ENCODE peak calls at places on chromosome 5, in ten cellular contexts. U is fibroblast of pulmonary artery, K is AG04449, G is MM.1S, P is WTC11, X is GM13977, D is AG10803, L is tibial nerve, Y is OCI-LY7, B is fibroblast of mammary gland. O is an unnamed sample.

GRCh38 chr5:157924490-157924889 is 65.5 kb upstream of the CLINT1 start:
- DNase-seq in U (no peak), K (no peak), G (no peak), P (no peak), X (no peak), D (no peak), L (no peak), Y (no peak), B (no peak), O (no peak)

GRCh38 chr5:143874312-143874711 is 62.4 kb downstream of the HMHB1 start:
- DNase-seq in U (no peak), K (no peak), G (peak), P (no peak), X (no peak), D (peak), L (no peak), Y (no peak), B (no peak), O (no peak)

GRCh38 chr5:37554938-37555337 is 175.8 kb downstream of the WDR70 start:
- DNase-seq in U (no peak), K (no peak), G (peak), P (no peak), X (no peak), D (no peak), L (no peak), Y (peak), B (peak), O (peak)

GRCh38 chr5:98110270-98110669 is 663.2 kb upstream of the RGMB start:
- DNase-seq in U (peak), K (peak), G (no peak), P (no peak), X (no peak), D (peak), L (no peak), Y (no peak), B (peak), O (no peak)

GRCh38 chr5:141636413-141637265 is at the start of the genes HDAC3 and RELL2:
- DNase-seq in U (peak), K (no peak), G (peak), P (peak), X (peak), D (peak), L (peak), Y (peak), B (peak), O (peak)

GRCh38 chr5:148875205-148875875 is 48.9 kb downstream of the ADRB2 start:
- DNase-seq in U (peak), K (no peak), G (no peak), P (no peak), X (no peak), D (no peak), L (no peak), Y (no peak), B (peak), O (no peak)

GRCh38 chr5:14183187-14183939 is 40.2 kb downstream of the TRIO start:
- DNase-seq in U (no peak), K (no peak), G (no peak), P (no peak), X (no peak), D (peak), L (no peak), Y (no peak), B (peak), O (no peak)

GRCh38 chr5:66666778-66667177 is 70.6 kb downstream of the MAST4 start:
- DNase-seq in U (no peak), K (no peak), G (no peak), P (no peak), X (no peak), D (no peak), L (no peak), Y (no peak), B (no peak), O (no peak)

GRCh38 chr5:164475339-164475977 is 970.0 kb downstream of the MAT2B start:
- DNase-seq in U (peak), K (no peak), G (peak), P (no peak), X (peak), D (peak), L (no peak), Y (peak), B (peak), O (no peak)

GRCh38 chr5:90264930-90265857 is 144.4 kb downstream of the CETN3 start:
- DNase-seq in U (peak), K (peak), G (peak), P (peak), X (peak), D (peak), L (peak), Y (peak), B (peak), O (peak)

GRCh38 chr5:154044099-154044498 is 5.3 kb downstream of the MFAP3 start:
- DNase-seq in U (no peak), K (no peak), G (no peak), P (no peak), X (no peak), D (no peak), L (no peak), Y (no peak), B (no peak), O (no peak)

GRCh38 chr5:82259172-82259800 is 18.9 kb downstream of the RPS23 start:
- DNase-seq in U (peak), K (no peak), G (peak), P (no peak), X (no peak), D (peak), L (no peak), Y (peak), B (peak), O (no peak)

GRCh38 chr5:150654181-150654580 is 6.9 kb upstream of the MYOZ3 start:
- DNase-seq in U (no peak), K (no peak), G (no peak), P (no peak), X (no peak), D (no peak), L (no peak), Y (no peak), B (no peak), O (no peak)

GRCh38 chr5:2740051-2740848 is 11.2 kb downstream of the IRX2 start:
- DNase-seq in U (no peak), K (no peak), G (no peak), P (peak), X (no peak), D (peak), L (no peak), Y (no peak), B (no peak), O (no peak)

GRCh38 chr5:154459015-154459414 is 13.2 kb downstream of the SAP30L start:
- DNase-seq in U (peak), K (no peak), G (no peak), P (no peak), X (no peak), D (no peak), L (no peak), Y (no peak), B (no peak), O (no peak)

GRCh38 chr5:89457411-89458329 is 574.7 kb upstream of the MEF2C start:
- DNase-seq in U (peak), K (no peak), G (no peak), P (no peak), X (no peak), D (peak), L (peak), Y (no peak), B (peak), O (no peak)

GRCh38 chr5:139446956-139447779 is 7.8 kb upstream of the DNAJC18 start:
- DNase-seq in U (peak), K (no peak), G (no peak), P (no peak), X (no peak), D (peak), L (no peak), Y (no peak), B (peak), O (peak)

GRCh38 chr5:36606437-36607113 is at the start of gene SLC1A3:
- DNase-seq in U (peak), K (no peak), G (peak), P (peak), X (peak), D (peak), L (peak), Y (no peak), B (peak), O (peak)

GRCh38 chr5:135490245-135491037 is 38.3 kb upstream of the TIFAB start:
- DNase-seq in U (no peak), K (no peak), G (no peak), P (peak), X (no peak), D (no peak), L (no peak), Y (no peak), B (peak), O (no peak)

GRCh38 chr5:142307491-142307890 is 17.3 kb downstream of the SPRY4 start:
- DNase-seq in U (no peak), K (no peak), G (no peak), P (no peak), X (no peak), D (no peak), L (no peak), Y (no peak), B (no peak), O (no peak)

GRCh38 chr5:87949665-87950640 is 318.7 kb downstream of the TMEM161B start:
- DNase-seq in U (no peak), K (no peak), G (no peak), P (no peak), X (no peak), D (no peak), L (no peak), Y (no peak), B (no peak), O (no peak)

GRCh38 chr5:119315516-119315949 is 40.3 kb upstream of the TNFAIP8 start:
- DNase-seq in U (peak), K (no peak), G (peak), P (no peak), X (peak), D (peak), L (peak), Y (peak), B (peak), O (peak)

GRCh38 chr5:15598294-15598902 is 98.4 kb downstream of the FBXL7 start:
- DNase-seq in U (no peak), K (no peak), G (peak), P (peak), X (no peak), D (no peak), L (peak), Y (peak), B (peak), O (no peak)

GRCh38 chr5:34721359-34721758 is 65.2 kb downstream of the RAI14 start:
- DNase-seq in U (peak), K (no peak), G (no peak), P (no peak), X (no peak), D (peak), L (no peak), Y (no peak), B (peak), O (no peak)

GRCh38 chr5:18281947-18282557 is 647.8 kb downstream of the TAF11L14 start:
- DNase-seq in U (peak), K (peak), G (peak), P (no peak), X (peak), D (peak), L (no peak), Y (peak), B (peak), O (peak)

GRCh38 chr5:110054240-110054639 is 364.5 kb downstream of the MAN2A1 start:
- DNase-seq in U (peak), K (no peak), G (peak), P (no peak), X (no peak), D (peak), L (peak), Y (peak), B (peak), O (peak)

GRCh38 chr5:68661237-68661636 is 432.6 kb upstream of the SLC30A5 start:
- DNase-seq in U (peak), K (no peak), G (no peak), P (peak), X (peak), D (peak), L (no peak), Y (peak), B (peak), O (peak)

GRCh38 chr5:179301796-179302195 is 43.5 kb downstream of the ADAMTS2 start:
- DNase-seq in U (no peak), K (no peak), G (no peak), P (peak), X (no peak), D (no peak), L (no peak), Y (no peak), B (peak), O (no peak)

GRCh38 chr5:180067986-180068385 is 3.6 kb downstream of the RNF130 start:
- DNase-seq in U (no peak), K (no peak), G (no peak), P (no peak), X (no peak), D (no peak), L (no peak), Y (no peak), B (no peak), O (no peak)

GRCh38 chr5:19554524-19554923 is 433.5 kb downstream of the CDH18 start:
- DNase-seq in U (no peak), K (no peak), G (no peak), P (no peak), X (no peak), D (no peak), L (no peak), Y (no peak), B (no peak), O (no peak)

GRCh38 chr5:111266491-111266890 is 42.3 kb downstream of the CAMK4 start:
- DNase-seq in U (no peak), K (no peak), G (no peak), P (no peak), X (no peak), D (no peak), L (no peak), Y (no peak), B (no peak), O (no peak)

GRCh38 chr5:31913796-31914188 is 260.3 kb downstream of the GOLPH3 start:
- DNase-seq in U (no peak), K (no peak), G (no peak), P (no peak), X (no peak), D (no peak), L (no peak), Y (no peak), B (no peak), O (no peak)

GRCh38 chr5:136457390-136458094 is 92.2 kb upstream of the TRPC7 start:
- DNase-seq in U (no peak), K (no peak), G (no peak), P (no peak), X (no peak), D (no peak), L (no peak), Y (no peak), B (no peak), O (no peak)

GRCh38 chr5:98065261-98065909 is 708.1 kb upstream of the RGMB start:
- DNase-seq in U (no peak), K (no peak), G (no peak), P (no peak), X (no peak), D (no peak), L (no peak), Y (no peak), B (peak), O (no peak)

GRCh38 chr5:109191153-109191558 is 218.6 kb downstream of the PJA2 start:
- DNase-seq in U (peak), K (no peak), G (peak), P (no peak), X (peak), D (peak), L (no peak), Y (no peak), B (peak), O (no peak)

GRCh38 chr5:988316-988715 is 20.3 kb upstream of the NKD2 start:
- DNase-seq in U (no peak), K (no peak), G (no peak), P (no peak), X (no peak), D (no peak), L (no peak), Y (no peak), B (no peak), O (no peak)

GRCh38 chr5:991472-992267 is 16.9 kb upstream of the NKD2 start:
- DNase-seq in U (no peak), K (no peak), G (no peak), P (no peak), X (no peak), D (no peak), L (no peak), Y (no peak), B (no peak), O (no peak)

GRCh38 chr5:987761-988160 is 20.8 kb upstream of the NKD2 start:
- DNase-seq in U (no peak), K (no peak), G (no peak), P (no peak), X (no peak), D (no peak), L (no peak), Y (no peak), B (no peak), O (no peak)

GRCh38 chr5:994272-994607 is 14.4 kb upstream of the NKD2 start:
- DNase-seq in U (no peak), K (no peak), G (no peak), P (no peak), X (no peak), D (no peak), L (no peak), Y (no peak), B (no peak), O (no peak)

GRCh38 chr5:989961-990530 is 18.6 kb upstream of the NKD2 start:
- DNase-seq in U (peak), K (no peak), G (no peak), P (peak), X (no peak), D (no peak), L (peak), Y (no peak), B (peak), O (no peak)
- TF ChIP-seq CTCF in U (peak), K (no peak), G (peak), P (no peak), X (no peak), D (no peak), L (peak), Y (no peak), B (peak), O (no peak)

DNA sequence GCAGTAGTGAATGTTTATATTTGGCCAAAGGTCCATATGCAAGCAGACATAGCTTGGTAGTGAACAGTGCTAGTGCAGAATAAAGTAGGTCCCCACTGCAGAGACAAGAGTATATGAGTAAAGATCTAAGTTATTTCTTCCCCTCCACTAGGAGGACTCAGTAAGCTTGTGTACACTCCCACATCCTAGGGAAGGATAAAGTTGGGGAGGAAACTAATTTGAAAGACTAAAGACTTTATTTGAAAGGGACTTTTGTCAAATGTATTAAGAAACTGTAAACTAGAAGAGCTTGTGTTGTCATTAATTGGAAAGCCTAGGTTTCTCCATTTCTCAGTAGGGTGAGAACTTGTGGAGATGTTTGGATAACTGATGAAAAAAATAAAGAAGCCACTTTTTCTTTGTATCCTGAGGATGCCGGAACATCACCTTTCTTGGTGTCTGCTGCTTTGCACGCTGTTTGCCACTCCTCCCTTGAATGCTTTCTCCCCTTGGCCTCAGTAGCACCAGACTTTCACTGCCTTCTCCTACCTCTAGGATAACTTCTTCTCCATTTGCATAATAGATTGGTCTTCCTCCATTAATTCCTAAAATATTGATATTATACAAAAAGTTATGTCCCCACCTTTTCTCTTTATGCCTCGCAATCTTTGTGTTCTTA is 329.0 kb downstream of the PARP8 start:
- DNase-seq in U (no peak), K (no peak), G (no peak), P (no peak), X (no peak), D (no peak), L (no peak), Y (no peak), B (no peak), O (no peak)
- TF ChIP-seq CTCF in U (no peak), K (no peak), G (no peak), P (no peak), X (no peak), D (no peak), L (no peak), Y (no peak), B (no peak), O (no peak)

DNA sequence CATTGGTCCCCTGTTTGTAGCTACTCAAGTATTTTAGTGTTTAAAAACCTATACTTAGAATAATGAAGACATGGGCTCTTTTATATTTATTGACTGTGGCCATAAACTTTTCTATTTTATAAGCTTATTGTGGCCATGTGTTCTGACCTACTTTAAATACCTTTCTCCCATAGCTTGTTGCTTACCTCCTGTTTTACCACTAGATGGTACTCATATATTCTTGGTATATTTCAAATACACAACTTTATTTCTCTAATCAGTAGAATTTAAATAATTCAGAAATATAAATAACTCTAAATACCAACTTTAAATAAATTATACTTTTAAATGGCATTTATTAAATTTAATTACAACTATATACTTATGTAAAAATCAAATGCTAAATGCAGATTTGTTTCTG is 498.0 kb downstream of the PRDM9 start:
- DNase-seq in U (no peak), K (no peak), G (no peak), P (no peak), X (no peak), D (no peak), L (no peak), Y (no peak), B (no peak), O (no peak)
- TF ChIP-seq CTCF in U (no peak), K (no peak), G (no peak), P (no peak), X (peak), D (no peak), L (no peak), Y (peak), B (no peak), O (no peak)

GRCh38 chr5:168365581-168366081 is 74.2 kb downstream of the WWC1 start:
- DNase-seq in U (peak), K (no peak), G (no peak), P (peak), X (no peak), D (peak), L (peak), Y (no peak), B (peak), O (no peak)
- TF ChIP-seq CTCF in U (peak), K (no peak), G (no peak), P (no peak), X (no peak), D (peak), L (no peak), Y (peak), B (peak), O (no peak)

GRCh38 chr5:94433393-94434149 is 184.8 kb downstream of the KIAA0825 start:
- DNase-seq in U (peak), K (peak), G (peak), P (no peak), X (no peak), D (peak), L (peak), Y (no peak), B (peak), O (no peak)

GRCh38 chr5:94425396-94425795 is 193.0 kb downstream of the KIAA0825 start:
- DNase-seq in U (no peak), K (no peak), G (no peak), P (no peak), X (no peak), D (no peak), L (no peak), Y (no peak), B (no peak), O (no peak)

GRCh38 chr5:94431696-94432095 is 186.7 kb downstream of the KIAA0825 start:
- DNase-seq in U (no peak), K (no peak), G (no peak), P (no peak), X (no peak), D (no peak), L (no peak), Y (no peak), B (peak), O (no peak)

GRCh38 chr5:94432499-94432898 is 185.9 kb downstream of the KIAA0825 start:
- DNase-seq in U (peak), K (no peak), G (no peak), P (no peak), X (no peak), D (peak), L (peak), Y (no peak), B (peak), O (no peak)

DNA sequence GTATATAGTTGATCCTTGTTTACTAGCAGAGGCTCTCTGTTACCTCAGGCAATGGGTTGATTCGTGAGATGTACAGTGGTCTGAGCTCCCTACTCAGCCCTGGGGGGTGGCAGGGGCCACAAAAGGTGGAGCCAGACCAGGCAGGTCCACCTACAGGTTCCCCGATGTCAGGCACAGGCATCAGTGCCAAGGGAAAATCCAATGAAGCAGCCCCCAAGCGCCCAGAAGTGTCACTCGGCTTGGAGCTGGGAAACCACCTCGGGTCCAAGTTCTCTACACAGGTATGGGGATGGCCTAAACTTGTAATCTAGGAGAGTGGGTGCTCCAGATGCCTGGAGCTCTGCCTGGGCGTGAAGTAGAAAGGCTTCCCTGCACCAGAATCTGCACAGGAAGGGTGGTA is 188.8 kb downstream of the KIAA0825 start:
- DNase-seq in U (no peak), K (no peak), G (no peak), P (no peak), X (no peak), D (no peak), L (no peak), Y (no peak), B (no peak), O (no peak)
- TF ChIP-seq CTCF in U (no peak), K (no peak), G (no peak), P (no peak), X (no peak), D (no peak), L (no peak), Y (no peak), B (no peak), O (no peak)

GRCh38 chr5:146390469-146390868 is 51.8 kb downstream of the POU4F3 start:
- DNase-seq in U (no peak), K (no peak), G (no peak), P (peak), X (no peak), D (no peak), L (no peak), Y (no peak), B (no peak), O (no peak)
- TF ChIP-seq CTCF in U (peak), K (no peak), G (peak), P (peak), X (peak), D (no peak), L (no peak), Y (peak), B (peak), O (peak)

O was measured in GM20000.